ENCODE peak calls at places on chromosome 3, in six cellular contexts. N, J, U, B, G and R are unnamed samples.

GRCh38 chr3:80017369-80017768 is 249.6 kb upstream of the ROBO1 start:
- DNase-seq in N (no peak), U (no peak), G (no peak), J (no peak), B (no peak), R (no peak)

GRCh38 chr3:26621176-26621575 is 1.4 kb upstream of the LRRC3B start:
- DNase-seq in N (no peak), J (no peak), U (no peak), G (no peak), B (no peak), R (no peak)

GRCh38 chr3:169146112-169146665 is 517.3 kb downstream of the MECOM start:
- DNase-seq in G (no peak), N (peak; percentile 79), B (no peak), J (no peak), U (no peak), R (no peak)

GRCh38 chr3:69322110-69322509 is 63.8 kb downstream of the FRMD4B start:
- DNase-seq in N (no peak), G (no peak), B (no peak), U (no peak), J (no peak), R (no peak)

GRCh38 chr3:84165278-84165677 is 793.5 kb upstream of the CADM2 start:
- DNase-seq in U (no peak), B (no peak), N (no peak), J (no peak), G (no peak), R (no peak)

GRCh38 chr3:55690161-55690560 is 203.1 kb upstream of the WNT5A start:
- DNase-seq in U (no peak), B (no peak), N (no peak), G (no peak), J (no peak), R (no peak)

GRCh38 chr3:16840111-16840444 is 44.7 kb upstream of the PLCL2 start:
- DNase-seq in U (no peak), N (no peak), J (no peak), G (no peak), B (no peak), R (no peak)

GRCh38 chr3:186909078-186909853 is 21.1 kb upstream of the ST6GAL1 start:
- DNase-seq in B (peak; percentile 37), U (no peak), J (no peak), G (no peak), N (peak; percentile 52), R (no peak)

GRCh38 chr3:105906834-105907233 is 38.0 kb upstream of the CBLB start:
- DNase-seq in G (no peak), J (no peak), U (no peak), B (no peak), N (no peak), R (no peak)

GRCh38 chr3:109921509-109921908 is 584.2 kb upstream of the DPPA4 start:
- DNase-seq in U (no peak), N (no peak), B (no peak), G (no peak), J (no peak), R (no peak)

DNA sequence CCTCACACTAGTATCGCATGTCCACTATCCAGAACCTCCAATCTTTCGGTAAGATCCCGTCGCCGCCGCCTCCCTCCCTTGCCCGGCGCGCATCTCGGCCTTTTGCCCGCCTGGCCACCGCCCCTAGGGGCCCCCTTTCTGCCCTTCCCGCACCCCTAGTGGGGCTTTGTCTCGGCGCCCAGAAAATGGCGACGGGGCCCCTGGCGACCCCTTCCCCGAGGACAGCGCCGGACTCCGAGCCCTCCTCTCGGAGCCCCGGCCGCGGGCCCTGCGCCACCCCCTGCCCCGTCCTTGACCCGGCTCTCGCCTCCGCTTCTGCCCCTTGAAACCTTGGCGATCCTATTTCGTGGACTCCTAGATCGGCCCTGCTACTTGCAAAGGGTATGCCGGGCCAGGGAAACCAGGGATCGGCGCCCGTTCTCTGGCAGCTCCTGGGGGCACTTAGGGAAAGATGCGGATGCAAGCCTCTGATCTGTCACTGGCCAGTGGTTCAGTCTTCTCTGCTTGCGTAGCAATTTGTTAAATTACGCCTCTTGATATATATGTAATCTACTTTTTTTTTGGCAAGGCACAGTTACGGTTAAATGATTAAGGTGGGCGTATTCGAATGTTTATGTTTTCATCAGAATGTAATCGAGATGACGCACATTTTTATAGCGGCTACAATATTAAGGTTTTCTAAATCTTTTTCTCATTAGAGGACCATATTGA is 573 bp downstream of the EIF1B start:
- DNase-seq in G (no peak), B (peak; percentile 35), N (peak; percentile 62), J (peak; percentile 22), U (peak; percentile 80), R (peak; percentile 28)
- TF ChIP-seq TAF1 in G (peak; percentile 3), B (no peak), N (no peak), J (no peak), U (no peak), R (no peak)

GRCh38 chr3:50333744-50334328 is 5.8 kb upstream of the TUSC2 start:
- DNase-seq in G (no peak), N (no peak), B (no peak), J (no peak), U (no peak), R (no peak)
- TF ChIP-seq POLR2AphosphoS5 in G (no peak), N (no peak), B (no peak), J (no peak), U (no peak), R (no peak)

GRCh38 chr3:88151358-88151757 is 1.6 kb downstream of the C3orf38 start:
- DNase-seq in U (no peak), N (no peak), G (no peak), J (no peak), B (no peak), R (no peak)

GRCh38 chr3:88149516-88150362 is at the start of gene C3orf38:
- DNase-seq in N (peak; percentile 79), U (peak; percentile 88), B (peak; percentile 92), G (peak; percentile 64), J (peak; percentile 50), R (peak; percentile 61)

GRCh38 chr3:88150371-88150770 is 612 bp downstream of the C3orf38 start:
- DNase-seq in J (peak; percentile 16), B (no peak), U (peak; percentile 9), N (peak; percentile 7), G (no peak), R (no peak)

GRCh38 chr3:88149146-88149515 is 628 bp upstream of the C3orf38 start:
- DNase-seq in B (no peak), G (no peak), J (no peak), N (peak; percentile 41), U (peak; percentile 47), R (no peak)

GRCh38 chr3:88150771-88151170 is 1.0 kb downstream of the C3orf38 start:
- DNase-seq in U (no peak), B (no peak), J (no peak), G (no peak), N (no peak), R (no peak)
- TF ChIP-seq TAF1 in U (no peak), B (no peak), J (no peak), G (no peak), N (no peak), R (no peak)

GRCh38 chr3:66427951-66428350 is 72.9 kb downstream of the LRIG1 start:
- DNase-seq in N (no peak), U (no peak), B (no peak), G (no peak), J (no peak), R (no peak)

GRCh38 chr3:66427352-66427751 is 73.5 kb downstream of the LRIG1 start:
- DNase-seq in U (no peak), J (no peak), N (no peak), G (no peak), B (no peak), R (no peak)

GRCh38 chr3:66426135-66426534 is 74.7 kb downstream of the LRIG1 start:
- DNase-seq in G (no peak), J (no peak), N (no peak), B (no peak), U (no peak), R (no peak)

GRCh38 chr3:66430876-66431275 is 69.9 kb downstream of the LRIG1 start:
- DNase-seq in G (no peak), N (no peak), B (no peak), J (no peak), U (no peak), R (no peak)

GRCh38 chr3:66428733-66429132 is 72.1 kb downstream of the LRIG1 start:
- DNase-seq in U (peak; percentile 62), N (no peak), B (no peak), J (no peak), G (no peak), R (no peak)
- TF ChIP-seq POLR2AphosphoS5 in U (no peak), N (no peak), B (no peak), J (no peak), G (no peak), R (no peak)

DNA sequence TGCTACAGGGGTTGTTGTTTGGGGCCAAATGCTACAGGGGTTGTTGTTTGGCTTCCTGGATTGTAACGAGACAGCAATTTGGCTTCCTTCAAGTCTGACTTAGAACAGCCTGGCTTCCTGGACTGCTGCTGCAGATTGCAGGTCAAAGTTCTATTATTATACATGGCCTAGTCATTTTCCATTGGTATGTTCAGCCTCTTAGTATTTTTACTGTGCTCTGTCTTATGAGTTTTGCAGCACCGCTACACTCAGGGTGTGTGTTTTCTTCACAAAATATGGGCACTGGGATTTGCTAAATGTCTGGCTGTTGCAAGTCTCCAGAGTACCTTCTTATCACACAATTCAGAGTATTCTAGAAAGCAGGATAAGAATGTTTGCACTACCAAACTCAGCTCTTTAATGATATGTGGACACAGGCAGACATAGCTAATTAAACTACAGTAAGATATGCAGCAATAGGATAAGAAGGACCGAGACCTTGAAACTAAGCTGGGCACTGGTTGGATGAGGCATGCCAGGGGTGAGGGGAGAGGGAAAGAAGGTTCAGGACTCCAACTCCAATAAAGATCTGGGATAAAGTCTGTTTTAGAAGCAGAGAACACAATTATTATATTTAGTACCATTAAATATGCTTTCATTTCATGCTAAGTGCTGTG is 203.0 kb upstream of the PDZRN3 start:
- DNase-seq in N (no peak), J (no peak), B (no peak), U (no peak), G (no peak), R (no peak)
- TF ChIP-seq TAF1 in N (no peak), J (no peak), B (no peak), U (no peak), G (no peak), R (no peak)

GRCh38 chr3:123157598-123158287 is 44.0 kb upstream of the SEC22A start:
- DNase-seq in N (no peak), B (peak; percentile 72), J (no peak), G (no peak), U (no peak), R (no peak)
- TF ChIP-seq POLR2AphosphoS5 in N (no peak), B (no peak), J (no peak), G (no peak), U (no peak), R (no peak)